ENCODE peak calls at places on chromosomes 5 and 9, in four cellular contexts. One of them, this sample, is unnamed.

GRCh38 chr5:92553326-92553725 is 1027.7 kb downstream of the NR2F1-AS1 start:
- DNase-seq in A172: no peak
- DNase-seq in HS-5: no peak
- DNase-seq in PC-9: no peak
- DNase-seq in this sample: no peak

GRCh38 chr9:37417857-37418618 is 4.5 kb upstream of the GRHPR start:
- DNase-seq in HS-5: no peak
- DNase-seq in PC-9: peak; percentile 64
- DNase-seq in A172: no peak
- DNase-seq in this sample: no peak

GRCh38 chr9:76219555-76220151 is 174.6 kb downstream of the RFK start:
- DNase-seq in HS-5: no peak
- DNase-seq in A172: no peak
- DNase-seq in PC-9: no peak
- DNase-seq in this sample: no peak

GRCh38 chr9:23232831-23233230 is 593.2 kb downstream of the ELAVL2 start:
- DNase-seq in PC-9: no peak
- DNase-seq in HS-5: no peak
- DNase-seq in A172: no peak
- DNase-seq in this sample: no peak

GRCh38 chr5:76701298-76701697 is 14.6 kb upstream of the F2R start:
- DNase-seq in PC-9: peak; percentile 82
- DNase-seq in HS-5: peak; percentile 70
- DNase-seq in A172: peak; percentile 76
- DNase-seq in this sample: no peak

GRCh38 chr5:60945760-60946253 is 802 bp downstream of the NDUFAF2 start:
- DNase-seq in HS-5: peak; percentile 30
- DNase-seq in PC-9: peak; percentile 35
- DNase-seq in A172: peak; percentile 34
- DNase-seq in this sample: no peak

GRCh38 chr5:137666109-137666850 is 69.6 kb downstream of the KLHL3 start:
- DNase-seq in HS-5: no peak
- DNase-seq in A172: no peak
- DNase-seq in PC-9: peak; percentile 62
- DNase-seq in this sample: no peak

GRCh38 chr5:57834829-57835554 is 352.4 kb upstream of the ACTBL2 start:
- DNase-seq in A172: no peak
- DNase-seq in PC-9: no peak
- DNase-seq in HS-5: no peak
- DNase-seq in this sample: peak; percentile 71

GRCh38 chr9:93183663-93184438 is at the start of gene WNK2:
- DNase-seq in A172: no peak
- DNase-seq in PC-9: no peak
- DNase-seq in HS-5: no peak
- DNase-seq in this sample: no peak

GRCh38 chr5:95835682-95836405 is 13.3 kb upstream of the GLRX start:
- DNase-seq in PC-9: no peak
- DNase-seq in A172: no peak
- DNase-seq in HS-5: no peak
- DNase-seq in this sample: no peak

GRCh38 chr5:179755022-179755421 is 22.4 kb downstream of the MAML1 start:
- DNase-seq in PC-9: no peak
- DNase-seq in HS-5: no peak
- DNase-seq in A172: no peak
- DNase-seq in this sample: no peak

GRCh38 chr5:54362434-54362833 is 52.1 kb upstream of the ARL15 start:
- DNase-seq in HS-5: no peak
- DNase-seq in PC-9: no peak
- DNase-seq in A172: peak; percentile 83
- DNase-seq in this sample: no peak

GRCh38 chr5:59533730-59534108 is 359.8 kb downstream of the PDE4D start:
- DNase-seq in PC-9: no peak
- DNase-seq in HS-5: no peak
- DNase-seq in A172: no peak
- DNase-seq in this sample: no peak

This sample was measured in NCI-H748 treated with DMSO at 0.1 percent for 48 hours.